ENCODE peak calls at places on chromosomes 1 and 21, in six cellular contexts. One of them, this sample, is unnamed.

GRCh38 chr1:29113407-29114117 is 10.1 kb downstream of the TMEM200B start:
- DNase-seq in HepG2: no peak
- DNase-seq in WTC11: no peak
- DNase-seq in H1: no peak
- DNase-seq in K562: no peak
- DNase-seq in A549: no peak
- DNase-seq in this sample: no peak

GRCh38 chr1:55699151-55699695 is 484.1 kb upstream of the USP24 start:
- DNase-seq in H1: no peak
- DNase-seq in K562: no peak
- DNase-seq in WTC11: no peak
- DNase-seq in HepG2: no peak
- DNase-seq in A549: peak
- DNase-seq in this sample: peak

GRCh38 chr1:160789702-160790611 is 6.0 kb upstream of the LY9 start:
- DNase-seq in HepG2: no peak
- DNase-seq in A549: no peak
- DNase-seq in WTC11: no peak
- DNase-seq in H1: no peak
- DNase-seq in K562: no peak
- DNase-seq in this sample: no peak

GRCh38 chr1:15493869-15494390 is 18.0 kb downstream of the CELA2B start:
- DNase-seq in WTC11: no peak
- DNase-seq in HepG2: no peak
- DNase-seq in A549: no peak
- DNase-seq in K562: no peak
- DNase-seq in H1: no peak
- DNase-seq in this sample: peak

GRCh38 chr1:53139911-53140310 is 2.5 kb downstream of the SLC1A7 start:
- DNase-seq in K562: no peak
- DNase-seq in A549: peak
- DNase-seq in WTC11: no peak
- DNase-seq in H1: no peak
- DNase-seq in HepG2: no peak
- DNase-seq in this sample: peak

GRCh38 chr21:27085387-27085786 is 118.5 kb upstream of the ADAMTS5 start:
- DNase-seq in HepG2: no peak
- DNase-seq in K562: no peak
- DNase-seq in WTC11: no peak
- DNase-seq in H1: no peak
- DNase-seq in A549: no peak
- DNase-seq in this sample: no peak

GRCh38 chr1:151457911-151458882 is 1.1 kb downstream of the POGZ start:
- DNase-seq in WTC11: peak
- DNase-seq in HepG2: peak
- DNase-seq in H1: no peak
- DNase-seq in A549: peak
- DNase-seq in K562: peak
- DNase-seq in this sample: peak

GRCh38 chr1:59428828-59429227 is 131.9 kb downstream of the FGGY start:
- DNase-seq in H1: no peak
- DNase-seq in HepG2: no peak
- DNase-seq in WTC11: no peak
- DNase-seq in A549: no peak
- DNase-seq in K562: peak
- DNase-seq in this sample: no peak

GRCh38 chr1:200972985-200973742 is 50.4 kb downstream of the KIF21B start:
- DNase-seq in A549: no peak
- DNase-seq in H1: no peak
- DNase-seq in HepG2: no peak
- DNase-seq in WTC11: no peak
- DNase-seq in K562: no peak
- DNase-seq in this sample: no peak

GRCh38 chr1:24414884-24415333 is 693 bp upstream of the NIPAL3 start:
- DNase-seq in H1: no peak
- DNase-seq in HepG2: peak
- DNase-seq in K562: no peak
- DNase-seq in A549: no peak
- DNase-seq in WTC11: no peak
- DNase-seq in this sample: no peak

GRCh38 chr1:61524206-61524605 is 200.7 kb downstream of the TM2D1 start:
- DNase-seq in WTC11: no peak
- DNase-seq in HepG2: no peak
- DNase-seq in H1: no peak
- DNase-seq in K562: no peak
- DNase-seq in A549: no peak
- DNase-seq in this sample: no peak
- TF ChIP-seq JUN in WTC11: no peak
- TF ChIP-seq JUN in HepG2: no peak
- TF ChIP-seq JUN in H1: no peak
- TF ChIP-seq JUN in K562: no peak
- TF ChIP-seq JUN in A549: no peak
- TF ChIP-seq JUN in this sample: no peak

DNA sequence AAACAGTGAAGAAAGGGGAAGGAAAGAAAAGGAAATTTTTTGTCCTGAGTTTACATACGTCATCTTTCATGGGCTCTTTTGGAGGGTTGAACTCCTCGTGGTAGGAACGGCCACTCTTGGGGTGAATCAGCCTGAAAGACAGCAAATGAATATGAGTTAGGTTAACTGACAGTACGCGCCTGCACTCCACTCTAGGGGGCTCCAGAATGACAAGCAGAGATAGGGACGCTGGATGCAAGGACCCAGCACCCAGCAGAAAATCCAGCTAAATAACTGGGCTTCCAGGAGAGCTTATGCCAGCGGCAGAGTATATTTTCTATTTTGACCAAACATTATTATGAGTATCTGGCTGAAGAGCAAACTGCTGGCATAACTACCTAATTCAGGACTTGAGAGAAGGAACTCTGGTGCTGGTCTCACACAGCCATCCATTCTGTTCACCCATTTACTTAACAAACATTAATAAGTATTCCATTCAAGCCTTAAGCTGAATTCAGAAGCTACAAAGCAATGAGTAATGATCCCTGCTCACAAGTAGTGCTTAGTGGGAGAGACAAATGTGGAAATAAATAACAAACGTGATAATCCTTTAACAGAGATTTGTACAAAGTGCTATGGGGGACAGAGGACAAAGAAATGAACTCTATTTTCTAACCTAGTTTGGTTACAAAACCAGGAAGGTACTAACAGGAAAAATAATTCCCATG is 22.1 kb downstream of the AK2 start:
- DNase-seq in H1: no peak
- DNase-seq in A549: no peak
- DNase-seq in WTC11: no peak
- DNase-seq in HepG2: no peak
- DNase-seq in K562: no peak
- DNase-seq in this sample: no peak
- TF ChIP-seq JUN in H1: no peak
- TF ChIP-seq JUN in A549: no peak
- TF ChIP-seq JUN in WTC11: no peak
- TF ChIP-seq JUN in HepG2: no peak
- TF ChIP-seq JUN in K562: no peak
- TF ChIP-seq JUN in this sample: no peak

GRCh38 chr1:224089583-224089982 is 24.3 kb upstream of the FBXO28 start:
- DNase-seq in K562: no peak
- DNase-seq in H1: no peak
- DNase-seq in WTC11: no peak
- DNase-seq in HepG2: no peak
- DNase-seq in A549: no peak
- DNase-seq in this sample: no peak
- TF ChIP-seq JUN in K562: no peak
- TF ChIP-seq JUN in H1: no peak
- TF ChIP-seq JUN in WTC11: no peak
- TF ChIP-seq JUN in HepG2: no peak
- TF ChIP-seq JUN in A549: no peak
- TF ChIP-seq JUN in this sample: no peak

GRCh38 chr1:4605158-4605557 is 49.3 kb upstream of the AJAP1 start:
- DNase-seq in K562: no peak
- DNase-seq in HepG2: no peak
- DNase-seq in WTC11: no peak
- DNase-seq in A549: no peak
- DNase-seq in H1: no peak
- DNase-seq in this sample: no peak
- TF ChIP-seq JUN in K562: no peak
- TF ChIP-seq JUN in HepG2: no peak
- TF ChIP-seq JUN in WTC11: no peak
- TF ChIP-seq JUN in A549: no peak
- TF ChIP-seq JUN in H1: no peak
- TF ChIP-seq JUN in this sample: no peak

GRCh38 chr1:93001893-93002292 is 40.6 kb upstream of the DIPK1A start:
- DNase-seq in WTC11: no peak
- DNase-seq in H1: no peak
- DNase-seq in A549: no peak
- DNase-seq in HepG2: no peak
- DNase-seq in K562: no peak
- DNase-seq in this sample: no peak

GRCh38 chr1:93003981-93004380 is 42.7 kb upstream of the DIPK1A start:
- DNase-seq in K562: no peak
- DNase-seq in A549: no peak
- DNase-seq in WTC11: no peak
- DNase-seq in HepG2: no peak
- DNase-seq in H1: no peak
- DNase-seq in this sample: no peak

GRCh38 chr1:92998829-92999228 is 37.6 kb upstream of the DIPK1A start:
- DNase-seq in K562: no peak
- DNase-seq in HepG2: no peak
- DNase-seq in WTC11: no peak
- DNase-seq in H1: no peak
- DNase-seq in A549: no peak
- DNase-seq in this sample: no peak

GRCh38 chr1:93000751-93001175 is 39.5 kb upstream of the DIPK1A start:
- DNase-seq in H1: no peak
- DNase-seq in HepG2: no peak
- DNase-seq in K562: no peak
- DNase-seq in WTC11: no peak
- DNase-seq in A549: no peak
- DNase-seq in this sample: no peak

GRCh38 chr1:93000291-93000690 is 39.0 kb upstream of the DIPK1A start:
- DNase-seq in K562: no peak
- DNase-seq in A549: no peak
- DNase-seq in WTC11: peak
- DNase-seq in HepG2: no peak
- DNase-seq in H1: no peak
- DNase-seq in this sample: no peak
- TF ChIP-seq JUN in K562: no peak
- TF ChIP-seq JUN in A549: no peak
- TF ChIP-seq JUN in WTC11: no peak
- TF ChIP-seq JUN in HepG2: no peak
- TF ChIP-seq JUN in H1: no peak
- TF ChIP-seq JUN in this sample: no peak

DNA sequence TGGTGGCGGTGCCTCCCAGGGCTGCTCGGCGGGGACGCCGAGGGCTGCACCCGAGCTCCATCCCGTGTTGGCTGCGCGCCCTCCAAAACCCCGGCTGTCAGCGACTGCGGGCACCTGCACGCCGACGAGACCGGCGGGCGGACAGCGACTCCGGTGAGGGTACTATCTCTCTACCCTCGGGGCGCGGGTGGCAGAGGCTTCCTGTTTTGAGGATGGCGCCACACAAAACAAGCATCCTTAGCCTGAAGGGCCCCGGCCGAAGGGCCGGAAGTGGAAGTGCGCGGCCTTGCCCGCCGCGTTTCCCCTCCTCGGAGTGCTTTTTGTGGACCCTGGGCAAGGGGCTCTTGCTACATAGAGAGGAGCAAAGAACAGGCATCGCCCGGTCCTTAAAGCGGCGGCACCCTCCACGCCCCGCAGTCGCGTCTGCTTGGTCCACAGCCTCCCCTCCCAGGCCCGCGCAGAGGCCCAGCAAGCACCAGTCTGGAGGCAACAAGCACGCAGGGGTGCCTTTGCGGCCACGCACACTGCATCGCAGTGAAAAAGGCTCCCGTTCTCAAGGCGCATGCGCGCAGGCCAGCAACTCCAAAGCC is 560 bp upstream of the COQ8A start:
- DNase-seq in H1: no peak
- DNase-seq in K562: no peak
- DNase-seq in A549: no peak
- DNase-seq in WTC11: no peak
- DNase-seq in HepG2: no peak
- DNase-seq in this sample: no peak
- TF ChIP-seq JUN in H1: no peak
- TF ChIP-seq JUN in K562: peak
- TF ChIP-seq JUN in A549: peak
- TF ChIP-seq JUN in WTC11: no peak
- TF ChIP-seq JUN in HepG2: no peak
- TF ChIP-seq JUN in this sample: no peak

GRCh38 chr1:219965285-219965684 is 36.9 kb upstream of the SLC30A10 start:
- DNase-seq in WTC11: no peak
- DNase-seq in K562: peak
- DNase-seq in H1: no peak
- DNase-seq in HepG2: no peak
- DNase-seq in A549: no peak
- DNase-seq in this sample: no peak

GRCh38 chr1:219965950-219966349 is 37.6 kb upstream of the SLC30A10 start:
- DNase-seq in HepG2: no peak
- DNase-seq in A549: no peak
- DNase-seq in H1: no peak
- DNase-seq in WTC11: no peak
- DNase-seq in K562: no peak
- DNase-seq in this sample: no peak

GRCh38 chr1:219961684-219962083 is 33.3 kb upstream of the SLC30A10 start:
- DNase-seq in HepG2: no peak
- DNase-seq in WTC11: no peak
- DNase-seq in H1: no peak
- DNase-seq in K562: no peak
- DNase-seq in A549: no peak
- DNase-seq in this sample: no peak

GRCh38 chr1:219959540-219960208 is 31.3 kb upstream of the SLC30A10 start:
- DNase-seq in H1: no peak
- DNase-seq in HepG2: no peak
- DNase-seq in WTC11: no peak
- DNase-seq in A549: no peak
- DNase-seq in K562: peak
- DNase-seq in this sample: no peak

DNA sequence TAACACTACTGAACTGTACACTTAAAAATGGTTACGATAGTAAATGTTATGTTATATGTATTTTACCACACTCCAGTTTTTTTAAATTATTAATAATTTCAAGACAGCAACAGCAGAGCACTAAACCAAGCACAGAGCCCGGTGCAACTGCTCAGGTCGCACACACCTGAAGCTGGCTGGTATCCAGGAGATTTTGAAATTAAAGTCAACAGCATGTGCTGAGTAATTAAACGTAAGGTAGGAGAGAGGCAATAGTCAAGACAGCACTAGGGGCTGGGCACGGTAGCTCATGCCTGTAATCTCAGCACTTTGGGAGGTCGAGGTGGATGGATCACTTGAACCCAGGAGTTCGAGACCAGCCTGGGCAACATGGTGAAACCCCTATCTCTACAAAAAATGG is 35.1 kb upstream of the SLC30A10 start:
- DNase-seq in A549: no peak
- DNase-seq in K562: no peak
- DNase-seq in H1: no peak
- DNase-seq in HepG2: peak
- DNase-seq in WTC11: no peak
- DNase-seq in this sample: no peak
- TF ChIP-seq JUN in A549: no peak
- TF ChIP-seq JUN in K562: no peak
- TF ChIP-seq JUN in H1: no peak
- TF ChIP-seq JUN in HepG2: no peak
- TF ChIP-seq JUN in WTC11: no peak
- TF ChIP-seq JUN in this sample: no peak

This sample was measured in endothelial cell of umbilical vein.